ENCODE peak calls at places on chromosomes 7 and 10, in six cellular contexts. One of them, this sample, is unnamed.

GRCh38 chr7:12728192-12728538 is 40.7 kb downstream of the ARL4A start:
- DNase-seq in left ventricle myocardium inferior: no peak
- DNase-seq in adrenal gland: no peak
- DNase-seq in SK-MEL-5: no peak
- DNase-seq in AML-193: no peak
- DNase-seq in HL-60: no peak
- DNase-seq in this sample: no peak

GRCh38 chr7:74174606-74175082 is 488 bp downstream of the EIF4H start:
- DNase-seq in AML-193: no peak
- DNase-seq in HL-60: peak
- DNase-seq in SK-MEL-5: peak
- DNase-seq in left ventricle myocardium inferior: peak
- DNase-seq in adrenal gland: peak
- DNase-seq in this sample: peak

GRCh38 chr10:131843089-131843595 is 57.7 kb upstream of the PPP2R2D start:
- DNase-seq in SK-MEL-5: no peak
- DNase-seq in left ventricle myocardium inferior: no peak
- DNase-seq in AML-193: no peak
- DNase-seq in HL-60: no peak
- DNase-seq in adrenal gland: peak
- DNase-seq in this sample: no peak

GRCh38 chr10:5538892-5539651 is 14.3 kb downstream of the CALML3 start:
- DNase-seq in AML-193: no peak
- DNase-seq in HL-60: no peak
- DNase-seq in SK-MEL-5: no peak
- DNase-seq in left ventricle myocardium inferior: no peak
- DNase-seq in adrenal gland: no peak
- DNase-seq in this sample: no peak

GRCh38 chr7:4613855-4614548 is 68.1 kb upstream of the FOXK1 start:
- DNase-seq in adrenal gland: no peak
- DNase-seq in left ventricle myocardium inferior: no peak
- DNase-seq in HL-60: no peak
- DNase-seq in AML-193: no peak
- DNase-seq in SK-MEL-5: no peak
- DNase-seq in this sample: peak

GRCh38 chr10:126124923-126125322 is 228.6 kb downstream of the FANK1 start:
- DNase-seq in SK-MEL-5: no peak
- DNase-seq in HL-60: no peak
- DNase-seq in AML-193: no peak
- DNase-seq in left ventricle myocardium inferior: no peak
- DNase-seq in adrenal gland: no peak
- DNase-seq in this sample: no peak

GRCh38 chr7:5635461-5636445 is 145.7 kb downstream of the RNF216 start:
- DNase-seq in SK-MEL-5: peak
- DNase-seq in HL-60: no peak
- DNase-seq in left ventricle myocardium inferior: no peak
- DNase-seq in adrenal gland: no peak
- DNase-seq in AML-193: no peak
- DNase-seq in this sample: peak

GRCh38 chr7:103637726-103638125 is 191.7 kb upstream of the SLC26A5 start:
- DNase-seq in AML-193: no peak
- DNase-seq in adrenal gland: no peak
- DNase-seq in HL-60: no peak
- DNase-seq in SK-MEL-5: no peak
- DNase-seq in left ventricle myocardium inferior: no peak
- DNase-seq in this sample: no peak

GRCh38 chr7:41979834-41980307 is 257.1 kb downstream of the GLI3 start:
- DNase-seq in AML-193: peak
- DNase-seq in HL-60: no peak
- DNase-seq in SK-MEL-5: peak
- DNase-seq in left ventricle myocardium inferior: no peak
- DNase-seq in adrenal gland: peak
- DNase-seq in this sample: no peak

GRCh38 chr7:131537581-131537980 is 18.8 kb downstream of the PODXL start:
- DNase-seq in adrenal gland: no peak
- DNase-seq in left ventricle myocardium inferior: no peak
- DNase-seq in HL-60: no peak
- DNase-seq in AML-193: no peak
- DNase-seq in SK-MEL-5: no peak
- DNase-seq in this sample: no peak

GRCh38 chr10:114312585-114312984 is 73.5 kb downstream of the VWA2 start:
- DNase-seq in HL-60: no peak
- DNase-seq in AML-193: no peak
- DNase-seq in SK-MEL-5: no peak
- DNase-seq in left ventricle myocardium inferior: no peak
- DNase-seq in adrenal gland: no peak
- DNase-seq in this sample: no peak

GRCh38 chr7:66281678-66282593 is 76.8 kb downstream of the TPST1 start:
- DNase-seq in left ventricle myocardium inferior: no peak
- DNase-seq in HL-60: no peak
- DNase-seq in SK-MEL-5: peak
- DNase-seq in adrenal gland: peak
- DNase-seq in AML-193: peak
- DNase-seq in this sample: peak

This sample was measured in heart left ventricle.